ENCODE peak calls at places on chromosomes 3 and 15, in nine cellular contexts. V, H, S, Q, M, K, Z, J and P are unnamed samples.

GRCh38 chr3:173066044-173066679 is 74.9 kb downstream of the SPATA16 start:
- DNase-seq in V (peak), H (no peak), S (peak), Q (no peak), M (no peak), K (no peak), Z (no peak), J (no peak), P (peak)

GRCh38 chr3:30598663-30599545 is 7.5 kb upstream of the TGFBR2 start:
- DNase-seq in V (no peak), H (no peak), S (no peak), Q (no peak), M (no peak), K (no peak), Z (no peak), J (no peak), P (no peak)

GRCh38 chr15:47339800-47340575 is 377.3 kb upstream of the SEMA6D start:
- DNase-seq in V (no peak), H (no peak), S (no peak), Q (no peak), M (peak), K (no peak), Z (no peak), J (no peak), P (no peak)

GRCh38 chr15:84911879-84912660 is 27.6 kb downstream of the SLC28A1 start:
- DNase-seq in V (peak), H (peak), S (peak), Q (no peak), M (no peak), K (no peak), Z (no peak), J (no peak), P (peak)

GRCh38 chr3:128081846-128082245 is 29.6 kb downstream of the SEC61A1 start:
- DNase-seq in V (no peak), H (no peak), S (no peak), Q (no peak), M (no peak), K (no peak), Z (no peak), J (no peak), P (no peak)

GRCh38 chr3:152444029-152444641 is 175.4 kb downstream of the MBNL1 start:
- DNase-seq in V (peak), H (no peak), S (peak), Q (no peak), M (peak), K (no peak), Z (no peak), J (no peak), P (peak)

GRCh38 chr3:134644731-134645514 is 5.9 kb downstream of the KY start:
- DNase-seq in V (no peak), H (no peak), S (no peak), Q (no peak), M (peak), K (peak), Z (no peak), J (peak), P (no peak)

GRCh38 chr15:23687143-23687470 is at the start of gene NDN:
- DNase-seq in V (peak), H (no peak), S (no peak), Q (no peak), M (peak), K (peak), Z (no peak), J (peak), P (no peak)

GRCh38 chr3:111961461-111962269 is 17.2 kb upstream of the ABHD10 start:
- DNase-seq in V (no peak), H (no peak), S (no peak), Q (no peak), M (peak), K (no peak), Z (no peak), J (no peak), P (no peak)

GRCh38 chr3:144182501-144182900 is 210.9 kb downstream of the DIPK2A start:
- DNase-seq in V (no peak), H (no peak), S (no peak), Q (no peak), M (no peak), K (no peak), Z (no peak), J (no peak), P (no peak)

GRCh38 chr3:144995856-144996255 is 1024.2 kb downstream of the DIPK2A start:
- DNase-seq in V (no peak), H (no peak), S (no peak), Q (no peak), M (no peak), K (no peak), Z (no peak), J (no peak), P (no peak)

GRCh38 chr3:36124118-36124796 is 256.0 kb upstream of the STAC start:
- DNase-seq in V (peak), H (no peak), S (peak), Q (no peak), M (peak), K (peak), Z (no peak), J (peak), P (peak)

GRCh38 chr3:51637941-51638471 is 33.0 kb upstream of the TEX264 start:
- DNase-seq in V (no peak), H (peak), S (peak), Q (no peak), M (peak), K (peak), Z (peak), J (peak), P (peak)

GRCh38 chr3:23710555-23710954 is 95.2 kb upstream of the UBE2E1 start:
- DNase-seq in V (no peak), H (no peak), S (no peak), Q (no peak), M (no peak), K (peak), Z (no peak), J (no peak), P (no peak)

GRCh38 chr3:8320711-8321458 is 180.7 kb upstream of the LMCD1 start:
- DNase-seq in V (no peak), H (no peak), S (no peak), Q (no peak), M (no peak), K (peak), Z (no peak), J (no peak), P (no peak)

GRCh38 chr3:39148116-39149058 is 5.0 kb downstream of the CSRNP1 start:
- DNase-seq in V (no peak), H (no peak), S (no peak), Q (no peak), M (no peak), K (no peak), Z (peak), J (no peak), P (no peak)

GRCh38 chr15:101276501-101277037 is 716 bp downstream of the SELENOS start:
- DNase-seq in V (no peak), H (no peak), S (no peak), Q (no peak), M (no peak), K (no peak), Z (no peak), J (peak), P (peak)

GRCh38 chr3:88149146-88149515 is 628 bp upstream of the C3orf38 start:
- DNase-seq in V (peak), H (no peak), S (no peak), Q (no peak), M (no peak), K (peak), Z (no peak), J (no peak), P (no peak)

GRCh38 chr3:152352559-152352958 is 83.8 kb downstream of the MBNL1 start:
- DNase-seq in V (no peak), H (no peak), S (no peak), Q (no peak), M (no peak), K (peak), Z (no peak), J (no peak), P (peak)

GRCh38 chr3:104825116-104825515 is 541.6 kb upstream of the ALCAM start:
- DNase-seq in V (no peak), H (no peak), S (peak), Q (no peak), M (no peak), K (peak), Z (no peak), J (no peak), P (no peak)

GRCh38 chr3:62020706-62021105 is 352.6 kb downstream of the FEZF2 start:
- DNase-seq in V (no peak), H (no peak), S (no peak), Q (no peak), M (no peak), K (no peak), Z (no peak), J (no peak), P (no peak)